ENCODE peak calls at places on chromosomes 1 and 21, in eight cellular contexts. A is IMR-90, W is psoas muscle, H is uterus, K is brain microvascular endothelial cell, G is BE2C, E is astrocyte, C is lower leg skin. J is an unnamed sample.

GRCh38 chr1:167060141-167061072 is 29.8 kb downstream of the GPA33 start:
- DNase-seq in A (no peak), E (no peak), H (no peak), G (no peak), W (no peak), K (no peak), C (no peak), J (peak)

GRCh38 chr1:16983649-16984048 is 3.2 kb upstream of the MFAP2 start:
- DNase-seq in H (no peak), G (no peak), E (no peak), A (no peak), W (no peak), C (no peak), K (no peak), J (no peak)

GRCh38 chr1:203076031-203076511 is 9.7 kb downstream of the MYOG start:
- DNase-seq in A (no peak), E (no peak), C (no peak), H (no peak), W (peak), G (no peak), K (no peak), J (no peak)

GRCh38 chr1:1001631-1002300 is 1.9 kb upstream of the HES4 start:
- DNase-seq in H (peak), E (no peak), C (peak), G (peak), W (peak), K (no peak), A (peak), J (no peak)

GRCh38 chr1:4937876-4938534 is 283.6 kb downstream of the AJAP1 start:
- DNase-seq in A (no peak), C (peak), E (no peak), K (no peak), G (no peak), W (no peak), H (no peak), J (no peak)

GRCh38 chr21:44982558-44983244 is 42.9 kb downstream of the SLX9 start:
- DNase-seq in H (no peak), A (peak), G (peak), C (peak), K (peak), E (peak), W (peak), J (peak)

GRCh38 chr1:29356663-29357062 is 120.3 kb downstream of the PTPRU start:
- DNase-seq in E (no peak), H (no peak), A (no peak), K (no peak), G (no peak), W (no peak), C (no peak), J (no peak)

GRCh38 chr1:30612666-30613065 is 110.7 kb downstream of the MATN1 start:
- DNase-seq in H (no peak), C (peak), K (no peak), A (no peak), W (no peak), E (no peak), G (no peak), J (no peak)

GRCh38 chr1:155207578-155208405 is at the start of gene THBS3:
- DNase-seq in H (peak), E (peak), C (no peak), K (peak), G (peak), W (peak), A (peak), J (no peak)

GRCh38 chr1:162210171-162210570 is 140.7 kb downstream of the NOS1AP start:
- DNase-seq in C (no peak), G (no peak), A (no peak), W (no peak), H (no peak), E (no peak), K (no peak), J (no peak)

GRCh38 chr1:200154069-200154767 is 126.7 kb downstream of the NR5A2 start:
- DNase-seq in H (no peak), E (peak), G (no peak), A (peak), C (no peak), W (no peak), K (no peak), J (no peak)

GRCh38 chr1:9270290-9270900 is 22.3 kb upstream of the SPSB1 start:
- DNase-seq in K (no peak), G (no peak), A (no peak), E (no peak), W (peak), C (no peak), H (no peak), J (peak)

GRCh38 chr1:2854151-2854550 is 52.7 kb upstream of the TTC34 start:
- DNase-seq in E (no peak), C (no peak), W (peak), G (no peak), A (no peak), K (no peak), H (no peak), J (no peak)

GRCh38 chr21:46171585-46171984 is 12.7 kb downstream of the SPATC1L start:
- DNase-seq in G (no peak), A (no peak), E (no peak), H (no peak), K (no peak), W (no peak), C (peak), J (no peak)

GRCh38 chr1:22431965-22432364 is 19.7 kb upstream of the ZBTB40 start:
- DNase-seq in E (no peak), G (no peak), H (no peak), C (no peak), K (no peak), W (no peak), A (no peak), J (no peak)

GRCh38 chr1:212229654-212230053 is 55.6 kb upstream of the PPP2R5A start:
- DNase-seq in C (no peak), W (no peak), E (peak), A (peak), K (peak), G (peak), H (peak), J (peak)

GRCh38 chr21:15221799-15222386 is 157.1 kb upstream of the NRIP1 start:
- DNase-seq in H (no peak), C (no peak), E (peak), G (peak), A (peak), K (peak), W (peak), J (peak)

GRCh38 chr21:31184462-31184861 is 146.2 kb upstream of the KRTAP19-8 start:
- DNase-seq in A (no peak), K (no peak), C (peak), E (no peak), G (no peak), W (no peak), H (no peak), J (no peak)

GRCh38 chr1:11407301-11407994 is 71.5 kb upstream of the DISP3 start:
- DNase-seq in W (no peak), K (no peak), E (peak), A (no peak), G (no peak), C (no peak), H (no peak), J (no peak)

GRCh38 chr1:242201090-242201489 is 202.2 kb upstream of the MAP1LC3C start:
- DNase-seq in W (no peak), K (no peak), E (no peak), A (no peak), G (no peak), H (no peak), C (no peak), J (no peak)

GRCh38 chr1:91402023-91402422 is 2.6 kb downstream of the HFM1 start:
- DNase-seq in H (no peak), E (peak), W (no peak), A (peak), G (no peak), C (no peak), K (no peak), J (no peak)

GRCh38 chr21:26637346-26637745 is 64.3 kb upstream of the CYYR1 start:
- DNase-seq in C (no peak), W (no peak), A (no peak), K (no peak), E (no peak), H (no peak), G (no peak), J (peak)

GRCh38 chr1:72620453-72620852 is 338.1 kb upstream of the NEGR1 start:
- DNase-seq in H (no peak), E (no peak), K (no peak), C (no peak), A (no peak), W (no peak), G (no peak), J (no peak)

GRCh38 chr1:205012416-205013140 is 30.4 kb upstream of the CNTN2 start:
- DNase-seq in W (no peak), K (no peak), E (no peak), G (no peak), C (no peak), H (no peak), A (no peak), J (no peak)

GRCh38 chr1:239563680-239564079 is 177.3 kb downstream of the CHRM3 start:
- DNase-seq in K (no peak), H (no peak), W (no peak), G (no peak), A (no peak), E (no peak), C (no peak), J (no peak)

GRCh38 chr21:44984792-44985440 is 45.1 kb downstream of the SLX9 start:
- DNase-seq in K (no peak), G (peak), A (no peak), C (peak), W (peak), E (no peak), H (peak), J (no peak)

GRCh38 chr1:32892368-32893197 is 6.3 kb downstream of the HPCA start:
- DNase-seq in K (no peak), W (peak), H (no peak), G (peak), E (no peak), A (no peak), C (no peak), J (no peak)

GRCh38 chr1:50329332-50329932 is 93.8 kb downstream of the DMRTA2 start:
- DNase-seq in C (no peak), G (peak), W (no peak), A (no peak), K (no peak), E (no peak), H (no peak), J (peak)
- TF ChIP-seq CTCF in C (no peak), G (peak), W (no peak), A (no peak), K (no peak), E (no peak), H (no peak), J (no peak)

DNA sequence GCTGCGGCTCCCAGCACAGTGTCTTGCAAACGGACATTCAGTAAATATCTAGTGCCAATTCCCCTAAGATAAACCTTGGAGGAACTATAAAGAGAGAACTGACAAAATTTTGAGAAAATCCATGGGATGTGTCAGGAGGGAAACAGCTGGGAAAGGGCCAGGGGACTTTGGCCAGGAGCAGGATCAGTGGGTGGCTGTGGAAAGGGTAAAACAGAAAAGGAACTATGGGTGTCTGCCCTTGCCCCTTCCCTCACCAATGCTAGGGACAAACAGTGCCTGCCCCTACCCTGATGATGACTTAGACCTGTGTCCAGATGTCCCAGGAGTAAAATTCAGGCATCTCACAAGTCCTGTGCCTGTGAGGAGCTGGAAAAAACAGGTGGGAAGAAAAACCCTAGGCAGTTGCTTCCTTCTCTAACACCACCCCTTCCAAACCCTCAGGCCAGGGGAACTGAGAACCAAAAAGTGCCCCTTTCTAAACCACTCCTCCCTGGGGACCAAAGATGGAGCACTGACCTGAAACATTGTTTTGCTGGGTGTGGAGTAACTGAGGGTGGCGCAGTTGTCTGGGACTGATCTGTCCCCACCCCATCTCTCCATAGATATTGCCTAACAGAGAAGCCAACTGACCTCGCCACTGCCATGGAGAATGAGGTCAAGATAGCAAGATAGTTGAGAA is 22.1 kb upstream of the IFNAR2 start:
- DNase-seq in E (no peak), H (no peak), G (no peak), A (no peak), K (no peak), C (no peak), W (no peak), J (no peak)
- H3K4me3 ChIP-seq in E (no peak), H (no peak), G (no peak), A (no peak), K (no peak), C (no peak), W (no peak), J (no peak)

GRCh38 chr1:45583264-45583665 is 576 bp upstream of the NASP start:
- DNase-seq in H (peak), C (peak), G (peak), A (peak), K (peak), E (peak), W (peak), J (peak)

GRCh38 chr1:45585110-45585426 is 1.2 kb downstream of the NASP start:
- DNase-seq in K (no peak), A (no peak), G (no peak), W (no peak), C (no peak), H (no peak), E (no peak), J (no peak)

GRCh38 chr1:45585496-45586075 is 1.7 kb downstream of the NASP start:
- DNase-seq in C (peak), K (no peak), A (no peak), E (no peak), H (no peak), G (no peak), W (no peak), J (no peak)

GRCh38 chr1:45583666-45584350 is at the start of gene NASP:
- DNase-seq in E (peak), H (peak), K (peak), A (peak), G (peak), C (peak), W (peak), J (peak)

GRCh38 chr1:45584351-45585109 is 689 bp downstream of the NASP start:
- DNase-seq in A (peak), H (peak), W (peak), E (peak), G (peak), K (peak), C (peak), J (peak)
- TF ChIP-seq CTCF in A (peak), H (no peak), W (no peak), E (no peak), G (no peak), K (peak), C (no peak), J (no peak)

DNA sequence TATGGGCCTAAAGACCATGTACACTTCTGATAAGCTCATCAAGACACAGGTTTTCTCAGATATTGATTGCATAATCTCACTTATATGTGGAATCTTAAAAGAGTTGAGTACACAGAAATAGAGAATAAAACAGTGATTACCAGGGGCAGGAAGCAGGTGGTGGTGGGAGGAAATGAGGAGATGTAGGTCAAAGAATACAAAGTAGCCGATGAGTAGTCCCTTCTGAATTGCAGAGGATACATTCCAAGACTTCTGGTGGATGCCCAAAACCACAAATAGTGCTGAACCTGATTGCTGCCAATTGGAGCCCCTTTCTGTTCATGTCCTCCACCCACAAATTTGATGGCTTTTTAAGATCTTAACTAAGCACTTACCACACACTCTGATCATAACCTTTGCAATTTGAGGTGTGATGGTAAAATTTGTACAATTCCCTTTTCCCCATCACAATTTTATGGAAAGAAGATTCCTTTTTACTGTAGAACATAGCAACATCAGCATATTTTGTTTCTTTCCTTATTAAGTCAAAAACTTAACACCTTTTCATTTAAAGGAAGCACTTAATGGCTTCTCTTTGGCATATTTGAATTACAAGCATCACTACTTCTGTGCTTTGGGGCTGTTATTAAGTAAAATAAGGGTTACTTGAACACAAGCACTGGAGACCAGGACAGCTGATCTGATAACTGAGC is 3.4 kb upstream of the CD1B start:
- DNase-seq in C (no peak), E (no peak), W (no peak), A (no peak), K (no peak), H (no peak), G (no peak), J (no peak)
- H3K4me3 ChIP-seq in C (no peak), E (no peak), W (no peak), A (no peak), K (no peak), H (no peak), G (no peak), J (no peak)

GRCh38 chr1:85884372-85885035 is 176.3 kb upstream of the ZNHIT6 start:
- DNase-seq in A (peak), W (no peak), K (no peak), E (no peak), G (no peak), H (no peak), C (no peak), J (peak)
- TF ChIP-seq CTCF in A (peak), W (peak), K (peak), E (peak), G (peak), H (no peak), C (no peak), J (peak)

GRCh38 chr1:147773215-147773715 is 12.9 kb upstream of the GJA5 start:
- DNase-seq in K (no peak), A (no peak), C (no peak), E (no peak), G (no peak), W (no peak), H (no peak), J (no peak)
- H3K4me3 ChIP-seq in K (no peak), A (no peak), C (no peak), E (no peak), G (no peak), W (peak), H (no peak), J (no peak)

GRCh38 chr1:6991271-6991670 is 206.0 kb downstream of the CAMTA1 start:
- DNase-seq in C (no peak), A (peak), E (peak), G (no peak), W (no peak), H (no peak), K (peak), J (peak)

GRCh38 chr1:6996371-6996770 is 211.1 kb downstream of the CAMTA1 start:
- DNase-seq in K (no peak), G (no peak), W (no peak), A (no peak), C (no peak), H (no peak), E (no peak), J (no peak)

GRCh38 chr1:6999826-7000225 is 214.6 kb downstream of the CAMTA1 start:
- DNase-seq in C (peak), H (no peak), W (no peak), K (no peak), G (no peak), E (no peak), A (no peak), J (no peak)

GRCh38 chr1:6998267-6998666 is 213.0 kb downstream of the CAMTA1 start:
- DNase-seq in K (no peak), A (no peak), W (no peak), G (peak), H (no peak), C (no peak), E (no peak), J (no peak)

GRCh38 chr1:6995789-6996188 is 210.5 kb downstream of the CAMTA1 start:
- DNase-seq in W (no peak), A (no peak), E (no peak), G (no peak), K (no peak), C (no peak), H (no peak), J (no peak)
- TF ChIP-seq CTCF in W (no peak), A (no peak), E (no peak), G (no peak), K (no peak), C (no peak), H (no peak), J (no peak)

GRCh38 chr1:113320972-113321680 is 69.2 kb upstream of the MAGI3 start:
- DNase-seq in C (no peak), E (peak), H (no peak), G (no peak), A (peak), K (no peak), W (no peak), J (no peak)

GRCh38 chr1:113321761-113322387 is 68.4 kb upstream of the MAGI3 start:
- DNase-seq in W (no peak), H (no peak), A (no peak), E (peak), C (no peak), K (no peak), G (no peak), J (no peak)

GRCh38 chr1:113326976-113327375 is 63.3 kb upstream of the MAGI3 start:
- DNase-seq in A (no peak), E (no peak), C (no peak), W (no peak), K (no peak), H (no peak), G (no peak), J (no peak)

GRCh38 chr1:113322439-113322838 is 67.9 kb upstream of the MAGI3 start:
- DNase-seq in A (no peak), C (no peak), K (no peak), W (no peak), H (no peak), G (no peak), E (no peak), J (no peak)

GRCh38 chr1:113325039-113325438 is 65.3 kb upstream of the MAGI3 start:
- DNase-seq in H (no peak), K (no peak), E (peak), C (no peak), A (no peak), W (no peak), G (no peak), J (no peak)
- H3K4me3 ChIP-seq in H (no peak), K (no peak), E (no peak), C (no peak), A (no peak), W (no peak), G (no peak), J (no peak)